ENCODE peak calls at places on chromosomes 5 and 9, in six cellular contexts. One of them, this sample, is unnamed.
A peak's percentile ranks its signal among the peaks of the same experiment; 100 is the strongest.

GRCh38 chr9:99391937-99392574 is 170.0 kb downstream of the SEC61B start:
- DNase-seq in effector memory CD4-positive, alpha-beta T cell: no peak
- DNase-seq in NCI-H748 treated with DMSO at 0.1 percent for 48 hours: no peak
- DNase-seq in activated CD8-positive, alpha-beta T cell treated with anti-CD3 and anti-CD28 coated beads for 36 hours: no peak
- DNase-seq in WTC11: no peak
- DNase-seq in smooth muscle cell of the brain vasculature: no peak
- DNase-seq in this sample: no peak

GRCh38 chr9:126283799-126284465 is 42.7 kb upstream of the MVB12B start:
- DNase-seq in effector memory CD4-positive, alpha-beta T cell: no peak
- DNase-seq in NCI-H748 treated with DMSO at 0.1 percent for 48 hours: no peak
- DNase-seq in activated CD8-positive, alpha-beta T cell treated with anti-CD3 and anti-CD28 coated beads for 36 hours: no peak
- DNase-seq in WTC11: no peak
- DNase-seq in smooth muscle cell of the brain vasculature: no peak
- DNase-seq in this sample: no peak

GRCh38 chr9:37903581-37903830 is 421 bp downstream of the SLC25A51 start:
- DNase-seq in effector memory CD4-positive, alpha-beta T cell: no peak
- DNase-seq in NCI-H748 treated with DMSO at 0.1 percent for 48 hours: no peak
- DNase-seq in activated CD8-positive, alpha-beta T cell treated with anti-CD3 and anti-CD28 coated beads for 36 hours: no peak
- DNase-seq in WTC11: peak; percentile 63
- DNase-seq in smooth muscle cell of the brain vasculature: no peak
- DNase-seq in this sample: peak; percentile 56

GRCh38 chr5:96569332-96569731 is 92.8 kb upstream of the CAST start:
- DNase-seq in effector memory CD4-positive, alpha-beta T cell: no peak
- DNase-seq in NCI-H748 treated with DMSO at 0.1 percent for 48 hours: no peak
- DNase-seq in activated CD8-positive, alpha-beta T cell treated with anti-CD3 and anti-CD28 coated beads for 36 hours: no peak
- DNase-seq in WTC11: no peak
- DNase-seq in smooth muscle cell of the brain vasculature: no peak
- DNase-seq in this sample: no peak

GRCh38 chr9:86126998-86127972 is 27.9 kb upstream of the GOLM1 start:
- DNase-seq in effector memory CD4-positive, alpha-beta T cell: no peak
- DNase-seq in NCI-H748 treated with DMSO at 0.1 percent for 48 hours: peak; percentile 99
- DNase-seq in activated CD8-positive, alpha-beta T cell treated with anti-CD3 and anti-CD28 coated beads for 36 hours: peak; percentile 3
- DNase-seq in WTC11: peak; percentile 86
- DNase-seq in smooth muscle cell of the brain vasculature: peak; percentile 56
- DNase-seq in this sample: peak; percentile 94

GRCh38 chr5:83614841-83615240 is 105.8 kb downstream of the HAPLN1 start:
- DNase-seq in effector memory CD4-positive, alpha-beta T cell: no peak
- DNase-seq in NCI-H748 treated with DMSO at 0.1 percent for 48 hours: no peak
- DNase-seq in activated CD8-positive, alpha-beta T cell treated with anti-CD3 and anti-CD28 coated beads for 36 hours: no peak
- DNase-seq in WTC11: no peak
- DNase-seq in smooth muscle cell of the brain vasculature: no peak
- DNase-seq in this sample: no peak

GRCh38 chr9:35828716-35829083 is at the start of gene FAM221B:
- DNase-seq in effector memory CD4-positive, alpha-beta T cell: no peak
- DNase-seq in NCI-H748 treated with DMSO at 0.1 percent for 48 hours: peak; percentile 45
- DNase-seq in activated CD8-positive, alpha-beta T cell treated with anti-CD3 and anti-CD28 coated beads for 36 hours: peak; percentile 49
- DNase-seq in WTC11: peak; percentile 81
- DNase-seq in smooth muscle cell of the brain vasculature: no peak
- DNase-seq in this sample: peak; percentile 93

GRCh38 chr5:59724482-59725392 is 168.8 kb downstream of the PDE4D start:
- DNase-seq in effector memory CD4-positive, alpha-beta T cell: no peak
- DNase-seq in NCI-H748 treated with DMSO at 0.1 percent for 48 hours: no peak
- DNase-seq in activated CD8-positive, alpha-beta T cell treated with anti-CD3 and anti-CD28 coated beads for 36 hours: peak; percentile 39
- DNase-seq in WTC11: peak; percentile 66
- DNase-seq in smooth muscle cell of the brain vasculature: no peak
- DNase-seq in this sample: peak; percentile 76

GRCh38 chr5:127029513-127030258 is 672 bp downstream of the MARCHF3 start:
- DNase-seq in effector memory CD4-positive, alpha-beta T cell: no peak
- DNase-seq in NCI-H748 treated with DMSO at 0.1 percent for 48 hours: peak; percentile 81
- DNase-seq in activated CD8-positive, alpha-beta T cell treated with anti-CD3 and anti-CD28 coated beads for 36 hours: peak; percentile 70
- DNase-seq in WTC11: peak; percentile 67
- DNase-seq in smooth muscle cell of the brain vasculature: no peak
- DNase-seq in this sample: peak; percentile 88

GRCh38 chr5:136014049-136014516 is 14.7 kb upstream of the TGFBI start:
- DNase-seq in effector memory CD4-positive, alpha-beta T cell: no peak
- DNase-seq in NCI-H748 treated with DMSO at 0.1 percent for 48 hours: no peak
- DNase-seq in activated CD8-positive, alpha-beta T cell treated with anti-CD3 and anti-CD28 coated beads for 36 hours: no peak
- DNase-seq in WTC11: no peak
- DNase-seq in smooth muscle cell of the brain vasculature: peak; percentile 63
- DNase-seq in this sample: no peak

GRCh38 chr9:101138516-101138915 is 110.0 kb downstream of the PLPPR1 start:
- DNase-seq in effector memory CD4-positive, alpha-beta T cell: no peak
- DNase-seq in NCI-H748 treated with DMSO at 0.1 percent for 48 hours: no peak
- DNase-seq in activated CD8-positive, alpha-beta T cell treated with anti-CD3 and anti-CD28 coated beads for 36 hours: no peak
- DNase-seq in WTC11: no peak
- DNase-seq in smooth muscle cell of the brain vasculature: no peak
- DNase-seq in this sample: no peak